ENCODE peak calls at places on chromosomes 16 and 17, in six cellular contexts. G is lung microvascular endothelial cell; Z is naive thymus-derived CD4-positive, alpha-beta T cell; U is NCI-H1417; Q is glutamatergic neuron; V is adrenal gland. B is an unnamed sample.

GRCh38 chr17:79721993-79722671 is 8.6 kb upstream of the ENPP7 start:
- DNase-seq in G (peak; percentile 21), Z (no peak), U (peak; percentile 51), Q (no peak), V (no peak), B (no peak)

GRCh38 chr16:27284865-27285675 is 16.5 kb upstream of the NSMCE1 start:
- DNase-seq in G (no peak), Z (no peak), U (no peak), Q (no peak), V (no peak), B (no peak)

GRCh38 chr17:57911834-57912673 is 43.2 kb downstream of the CUEDC1 start:
- DNase-seq in G (peak; percentile 84), Z (no peak), U (peak; percentile 93), Q (no peak), V (peak; percentile 95), B (peak; percentile 93)

GRCh38 chr16:74607967-74608356 is 1.0 kb upstream of the GLG1 start:
- DNase-seq in G (no peak), Z (no peak), U (no peak), Q (no peak), V (no peak), B (no peak)

GRCh38 chr17:82246365-82247174 is 17.7 kb downstream of the SLC16A3 start:
- DNase-seq in G (peak; percentile 69), Z (no peak), U (no peak), Q (no peak), V (peak; percentile 78), B (peak; percentile 93)

GRCh38 chr16:11742041-11742535 is 569 bp downstream of the TXNDC11 start:
- DNase-seq in G (no peak), Z (peak; percentile 39), U (peak; percentile 73), Q (no peak), V (peak; percentile 41), B (peak; percentile 86)

GRCh38 chr17:67573987-67574657 is 143.6 kb upstream of the NOL11 start:
- DNase-seq in G (no peak), Z (no peak), U (no peak), Q (no peak), V (peak; percentile 75), B (no peak)

GRCh38 chr17:39270923-39271322 is 45.2 kb upstream of the STAC2 start:
- DNase-seq in G (peak; percentile 51), Z (no peak), U (peak; percentile 5), Q (no peak), V (no peak), B (no peak)

GRCh38 chr16:22325598-22326368 is 28.6 kb downstream of the POLR3E start:
- DNase-seq in G (no peak), Z (no peak), U (no peak), Q (no peak), V (no peak), B (no peak)

GRCh38 chr17:19719365-19720209 is 3.2 kb upstream of the SLC47A2 start:
- DNase-seq in G (no peak), Z (no peak), U (no peak), Q (no peak), V (no peak), B (peak; percentile 42)